ENCODE peak calls at places on chromosomes 11 and 22, in four cellular contexts. I is A549, Q is IMR-90, U is GM12878. O is an unnamed sample.

GRCh38 chr11:74437441-74437840 is 29.9 kb downstream of the KCNE3 start:
- DNase-seq in I (no peak), Q (peak), U (no peak), O (peak)

GRCh38 chr11:75495749-75496641 is 29.7 kb downstream of the GDPD5 start:
- DNase-seq in I (no peak), Q (no peak), U (no peak), O (no peak)

GRCh38 chr11:47948137-47948536 is 32.2 kb upstream of the PTPRJ start:
- DNase-seq in I (no peak), Q (no peak), U (no peak), O (peak)

GRCh38 chr11:43486141-43486540 is 127.4 kb downstream of the TTC17 start:
- DNase-seq in I (no peak), Q (peak), U (no peak), O (peak)

GRCh38 chr11:70220920-70221319 is 17.8 kb downstream of the FADD start:
- DNase-seq in I (no peak), Q (peak), U (no peak), O (no peak)

GRCh38 chr22:20762233-20762796 is 11.6 kb upstream of the SERPIND1 start:
- DNase-seq in I (no peak), Q (no peak), U (no peak), O (no peak)

GRCh38 chr11:111530091-111530490 is 10.4 kb upstream of the LAYN start:
- DNase-seq in I (no peak), Q (no peak), U (no peak), O (no peak)

GRCh38 chr11:119091966-119092879 is 7.5 kb downstream of the HMBS start:
- DNase-seq in I (no peak), Q (no peak), U (no peak), O (no peak)

GRCh38 chr11:47184711-47185304 is 1.4 kb downstream of the PACSIN3 start:
- DNase-seq in I (no peak), Q (no peak), U (no peak), O (no peak)

GRCh38 chr11:35461917-35462316 is 42.6 kb upstream of the SLC1A2 start:
- DNase-seq in I (no peak), Q (no peak), U (no peak), O (no peak)

GRCh38 chr22:29216873-29217666 is 11.4 kb downstream of the EMID1 start:
- DNase-seq in I (no peak), Q (peak), U (no peak), O (no peak)

GRCh38 chr22:29214232-29214631 is 8.5 kb downstream of the EMID1 start:
- DNase-seq in I (no peak), Q (no peak), U (no peak), O (no peak)

GRCh38 chr22:29215012-29215860 is 9.5 kb downstream of the EMID1 start:
- DNase-seq in I (no peak), Q (no peak), U (no peak), O (no peak)

GRCh38 chr22:29217827-29218757 is 12.4 kb downstream of the EMID1 start:
- DNase-seq in I (no peak), Q (no peak), U (no peak), O (no peak)

GRCh38 chr22:29216011-29216872 is 10.5 kb downstream of the EMID1 start:
- DNase-seq in I (no peak), Q (no peak), U (no peak), O (no peak)
- TF ChIP-seq ELK1 in I (no peak), Q (no peak), U (no peak), O (no peak)

GRCh38 chr22:38923463-38924196 is 33.8 kb upstream of the APOBEC3A start:
- DNase-seq in I (peak), Q (peak), U (no peak), O (peak)

GRCh38 chr22:38927033-38927789 is 30.2 kb upstream of the APOBEC3A start:
- DNase-seq in I (peak), Q (peak), U (peak), O (no peak)

GRCh38 chr22:38925571-38926041 is 31.8 kb upstream of the APOBEC3A start:
- DNase-seq in I (no peak), Q (peak), U (no peak), O (no peak)

GRCh38 chr22:38921801-38922200 is 35.6 kb upstream of the APOBEC3A start:
- DNase-seq in I (no peak), Q (no peak), U (no peak), O (no peak)

DNA sequence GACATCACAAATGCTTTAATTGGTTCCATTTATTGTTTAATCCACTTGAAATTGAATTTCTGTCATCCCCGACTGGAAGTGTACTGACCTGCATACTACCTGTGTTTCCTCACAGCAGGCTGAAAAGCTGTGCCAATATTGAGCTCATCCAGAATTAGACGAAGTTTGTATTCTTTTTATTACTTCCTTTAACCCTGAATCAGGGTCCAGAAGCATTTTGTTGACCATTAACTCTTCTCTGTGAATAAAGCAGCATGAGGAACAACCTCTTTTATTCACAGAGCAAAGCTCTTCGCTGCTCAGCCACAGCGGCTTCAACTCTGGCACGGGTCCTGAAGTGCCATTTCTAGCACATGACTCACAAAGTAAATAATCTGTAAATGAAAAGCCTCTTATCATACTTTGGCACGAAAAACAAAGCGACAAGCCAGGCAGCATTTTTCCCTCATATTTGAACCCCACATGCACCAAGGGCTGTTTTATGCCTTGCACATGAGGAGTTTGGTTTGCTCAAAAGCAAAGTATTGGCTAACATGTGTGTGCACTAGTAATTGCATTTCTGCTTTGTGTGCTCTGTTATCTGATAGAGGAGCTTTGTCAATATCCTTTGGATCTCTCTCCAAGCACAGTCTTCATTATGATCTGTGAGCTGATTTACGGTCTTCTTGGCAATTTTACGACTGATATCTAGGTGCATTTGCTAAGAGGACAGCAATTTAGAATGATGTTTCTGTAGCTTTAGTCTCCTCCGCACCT is 33.0 kb upstream of the APOBEC3A start:
- DNase-seq in I (peak), Q (peak), U (no peak), O (peak)
- TF ChIP-seq ELK1 in I (no peak), Q (no peak), U (no peak), O (no peak)

GRCh38 chr11:120884290-120885020 is 139.4 kb upstream of the TBCEL start:
- DNase-seq in I (no peak), Q (no peak), U (no peak), O (no peak)
- TF ChIP-seq ELK1 in I (no peak), Q (no peak), U (no peak), O (no peak)

GRCh38 chr22:35995772-35996171 is 32.9 kb downstream of the RBFOX2 start:
- DNase-seq in I (no peak), Q (peak), U (no peak), O (peak)
- TF ChIP-seq ELK1 in I (no peak), Q (no peak), U (no peak), O (no peak)

GRCh38 chr22:43827926-43828710 is 16.0 kb upstream of the EFCAB6 start:
- DNase-seq in I (no peak), Q (no peak), U (no peak), O (no peak)

GRCh38 chr22:43827336-43827735 is 15.2 kb upstream of the EFCAB6 start:
- DNase-seq in I (no peak), Q (no peak), U (no peak), O (no peak)

GRCh38 chr22:43824724-43825485 is 12.8 kb upstream of the EFCAB6 start:
- DNase-seq in I (no peak), Q (no peak), U (no peak), O (no peak)

GRCh38 chr22:43825651-43826050 is 13.5 kb upstream of the EFCAB6 start:
- DNase-seq in I (no peak), Q (no peak), U (no peak), O (no peak)

GRCh38 chr22:43826142-43827093 is 14.3 kb upstream of the EFCAB6 start:
- DNase-seq in I (peak), Q (peak), U (no peak), O (no peak)
- TF ChIP-seq ELK1 in I (no peak), Q (no peak), U (no peak), O (no peak)

O was measured in K562.